ENCODE peak calls at places on chromosomes 5 and 9, in eight cellular contexts. Z is fibroblast of the aortic adventitia; Y is psoas muscle; J is coronary artery; H is CD8-positive, alpha-beta memory T cell; R is PC-9; M is GM12865; U is astrocyte of the spinal cord. X is an unnamed sample.

GRCh38 chr5:148542812-148543211 is 111.5 kb downstream of the HTR4 start:
- DNase-seq in Z (peak; percentile 22), H (no peak), U (no peak), J (no peak), M (no peak), Y (no peak), R (no peak), X (peak; percentile 27)

GRCh38 chr9:3497857-3498256 is 27.9 kb downstream of the RFX3 start:
- DNase-seq in Y (no peak), M (no peak), R (no peak), U (no peak), Z (no peak), J (no peak), H (no peak), X (no peak)

GRCh38 chr9:2015581-2016410 is 649 bp downstream of the SMARCA2 start:
- DNase-seq in R (no peak), Z (peak; percentile 33), U (peak; percentile 49), M (peak; percentile 45), J (peak; percentile 85), H (peak; percentile 62), Y (peak; percentile 81), X (peak; percentile 54)

GRCh38 chr5:107542428-107542827 is 128.3 kb downstream of the EFNA5 start:
- DNase-seq in Z (peak; percentile 89), R (peak; percentile 97), M (peak; percentile 81), H (no peak), U (peak; percentile 92), Y (peak; percentile 86), J (peak; percentile 90), X (peak; percentile 90)

GRCh38 chr9:134425815-134426214 is 99.6 kb downstream of the RXRA start:
- DNase-seq in R (no peak), Z (no peak), U (no peak), J (no peak), Y (no peak), H (no peak), M (no peak), X (no peak)

GRCh38 chr9:128033609-128034008 is 33.5 kb downstream of the NAIF1 start:
- DNase-seq in M (peak; percentile 27), R (no peak), U (no peak), H (no peak), Y (no peak), Z (no peak), J (no peak), X (no peak)

GRCh38 chr9:87889065-87889881 is 6.6 kb downstream of the SPATA31E1 start:
- DNase-seq in Y (no peak), J (no peak), M (no peak), Z (no peak), R (no peak), U (no peak), H (no peak), X (no peak)

GRCh38 chr5:112660359-112660758 is 77.3 kb upstream of the APC start:
- DNase-seq in Y (no peak), Z (no peak), J (no peak), U (no peak), H (no peak), M (no peak), R (no peak), X (no peak)

GRCh38 chr9:10226996-10227395 is 385.8 kb downstream of the PTPRD start:
- DNase-seq in Z (no peak), R (no peak), J (no peak), M (no peak), Y (no peak), H (no peak), U (no peak), X (no peak)

GRCh38 chr5:81787843-81788242 is 36.9 kb upstream of the SSBP2 start:
- DNase-seq in R (peak; percentile 83), Y (no peak), J (no peak), M (no peak), H (no peak), Z (peak; percentile 92), U (peak; percentile 85), X (peak; percentile 66)

GRCh38 chr5:159242656-159243055 is 20.4 kb upstream of the UBLCP1 start:
- DNase-seq in Z (no peak), U (no peak), M (no peak), R (no peak), H (no peak), J (no peak), Y (no peak), X (no peak)

GRCh38 chr5:90941002-90941720 is 382.6 kb downstream of the ADGRV1 start:
- DNase-seq in M (no peak), U (no peak), Y (no peak), R (no peak), Z (no peak), J (no peak), H (no peak), X (no peak)

GRCh38 chr9:33120620-33121019 is 44.1 kb upstream of the SMU1 start:
- DNase-seq in R (no peak), M (no peak), J (no peak), U (no peak), H (no peak), Y (no peak), Z (no peak), X (no peak)

GRCh38 chr9:115395511-115396021 is 277.6 kb upstream of the TNC start:
- DNase-seq in M (no peak), Y (no peak), U (no peak), R (peak; percentile 55), H (no peak), Z (peak; percentile 8), J (no peak), X (peak; percentile 36)

GRCh38 chr9:127971357-127972315 is 9.2 kb downstream of the EEIG1 start:
- DNase-seq in M (peak; percentile 50), U (no peak), Z (no peak), Y (no peak), H (peak; percentile 56), J (peak; percentile 71), R (no peak), X (no peak)

GRCh38 chr9:89359018-89359417 is 40.7 kb downstream of the SECISBP2 start:
- DNase-seq in U (peak; percentile 5), Y (peak; percentile 75), Z (no peak), M (no peak), H (no peak), J (peak; percentile 29), R (no peak), X (no peak)

GRCh38 chr5:141485305-141486055 is 650 bp downstream of the PCDHGC4 start:
- DNase-seq in Y (no peak), H (no peak), Z (no peak), M (no peak), J (no peak), R (no peak), U (no peak), X (no peak)

GRCh38 chr5:127909078-127909477 is 174.5 kb upstream of the SLC12A2 start:
- DNase-seq in Y (no peak), M (peak; percentile 71), U (peak; percentile 50), J (no peak), Z (peak; percentile 65), H (no peak), R (peak; percentile 51), X (peak; percentile 48)

GRCh38 chr9:107931071-107931715 is 441.6 kb upstream of the KLF4 start:
- DNase-seq in J (no peak), R (no peak), Z (no peak), U (no peak), Y (no peak), M (no peak), H (no peak), X (no peak)

DNA sequence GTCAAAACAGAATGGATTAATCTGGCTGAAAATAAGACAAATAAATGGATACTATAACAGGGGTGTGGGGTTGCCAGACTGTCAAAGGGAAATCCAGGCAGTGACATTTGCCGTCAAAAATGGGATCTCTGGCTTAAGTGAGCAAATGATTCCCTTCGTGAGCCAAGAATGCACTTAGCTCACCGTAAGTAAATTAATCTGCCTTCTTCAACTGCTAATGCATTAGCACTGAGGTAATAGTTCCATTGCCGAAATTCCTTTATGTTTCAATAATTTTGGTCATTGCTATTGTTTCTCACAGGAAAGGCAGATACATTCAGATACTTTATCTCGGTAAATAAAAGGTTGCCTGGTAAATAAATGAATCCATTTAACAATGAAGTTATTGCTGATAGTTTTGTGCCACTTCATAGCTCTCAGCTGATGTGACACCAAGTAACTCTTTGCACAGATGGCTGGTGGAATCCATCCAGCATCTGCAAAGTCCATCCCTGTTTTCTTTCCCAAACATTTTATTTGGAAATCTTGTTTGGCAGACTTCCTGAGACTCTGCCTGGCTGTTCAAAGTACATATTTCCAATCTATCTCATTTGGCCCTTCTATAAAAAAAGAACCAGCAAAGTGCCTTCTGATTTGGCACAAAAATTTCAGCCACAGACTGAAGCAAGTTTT is 377.7 kb downstream of the KIAA0825 start:
- DNase-seq in R (no peak), J (no peak), Z (peak; percentile 73), U (no peak), Y (peak; percentile 28), H (no peak), M (no peak), X (no peak)
- H3K4me3 ChIP-seq in R (no peak overlapping the region), J (no peak overlapping the region), Z (no peak overlapping the region), U (no peak overlapping the region), Y (no peak overlapping the region), H (no peak overlapping the region), M (no peak overlapping the region), X (no peak overlapping the region)

DNA sequence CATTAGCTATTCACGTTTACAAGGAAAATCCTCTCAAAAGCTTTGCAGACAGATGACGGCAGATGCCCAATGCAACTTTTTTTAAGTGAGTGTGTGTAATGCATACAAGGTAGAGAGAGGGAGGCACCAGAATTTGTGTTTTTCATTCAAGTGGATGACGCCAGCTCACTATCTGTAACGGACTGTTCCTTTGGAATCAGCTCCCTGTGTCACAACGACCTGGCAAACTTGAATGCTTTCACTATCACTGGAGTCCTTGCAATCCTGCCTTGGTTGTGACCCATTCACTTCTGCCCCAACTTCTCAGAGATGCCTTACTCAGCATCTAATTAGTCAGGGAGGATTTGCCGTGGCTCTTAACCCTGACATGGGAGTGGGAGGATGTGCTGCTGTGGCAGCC is 148.5 kb downstream of the BNC2 start:
- DNase-seq in R (no peak), U (no peak), Y (peak; percentile 76), Z (peak; percentile 93), H (no peak), J (no peak), M (no peak), X (no peak)
- H3K4me3 ChIP-seq in R (no peak overlapping the region), U (no peak overlapping the region), Y (peak overlapping the region; percentile 53), Z (peak overlapping the region; percentile 31), H (no peak overlapping the region), J (peak overlapping the region; percentile 20), M (no peak overlapping the region), X (no peak overlapping the region)

GRCh38 chr5:14723648-14724231 is 59.2 kb downstream of the OTULIN start:
- DNase-seq in R (no peak), U (no peak), M (peak; percentile 31), J (no peak), H (no peak), Z (no peak), Y (no peak), X (peak; percentile 20)
- H3K4me3 ChIP-seq in R (no peak overlapping the region), U (no peak overlapping the region), M (no peak overlapping the region), J (no peak overlapping the region), H (no peak overlapping the region), Z (no peak overlapping the region), Y (no peak overlapping the region), X (no peak overlapping the region)

DNA sequence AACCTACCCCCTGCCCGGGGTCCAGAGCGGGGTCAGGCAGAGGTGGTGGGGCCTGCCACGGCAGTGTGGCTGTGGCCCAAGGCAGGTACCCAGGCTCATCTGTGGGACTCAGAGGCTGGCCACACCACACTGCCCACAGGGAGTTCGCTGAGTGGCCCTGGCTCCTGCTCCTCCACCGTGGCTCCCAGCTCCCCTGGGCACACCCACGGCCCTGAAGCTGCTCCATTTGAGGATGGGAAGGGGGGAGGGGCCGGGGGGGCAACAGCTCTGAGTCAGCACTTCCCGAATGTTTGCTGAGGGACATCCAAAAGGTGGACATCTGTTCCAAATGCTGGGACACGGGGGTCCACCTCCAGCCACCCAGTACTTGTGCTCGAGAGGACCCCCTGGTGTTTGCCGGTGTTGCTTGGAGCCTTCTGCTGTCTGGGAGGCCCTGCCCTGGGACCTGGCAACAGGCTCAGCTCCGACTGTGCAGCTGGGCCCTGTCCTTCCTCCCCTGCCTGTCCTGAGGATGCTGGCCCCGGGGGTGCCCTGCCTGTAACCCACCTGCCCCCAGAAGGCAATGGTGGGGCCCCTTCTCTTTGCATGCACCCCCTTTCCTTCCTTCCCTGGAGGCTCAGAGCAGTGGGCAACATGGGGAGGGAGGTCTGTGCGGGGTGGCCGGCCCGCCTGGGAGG is 2.5 kb upstream of the NRARP start:
- DNase-seq in Y (peak; percentile 51), M (no peak), H (no peak), U (no peak), R (no peak), Z (no peak), J (no peak), X (no peak)
- H3K4me3 ChIP-seq in Y (peak overlapping the region; percentile 46), M (no peak overlapping the region), H (no peak overlapping the region), U (no peak overlapping the region), R (no peak overlapping the region), Z (no peak overlapping the region), J (peak overlapping the region; percentile 50), X (no peak overlapping the region)

X was measured in mammary epithelial cell.